ENCODE peak calls at places on chromosome 19, in six cellular contexts. C is OCI-LY7; Q is right cardiac atrium; B is stimulated activated CD8-positive, alpha-beta memory T cell treated with anti-CD3 and anti-CD28 coated beads, Interleukin-7, amount 100 ng/mL, for 1 hour; E is cerebellar cortex; Y is K562. V is an unnamed sample.

GRCh38 chr19:28705008-28705407 is 507.9 kb downstream of the UQCRFS1 start:
- DNase-seq in Q (no peak), C (peak; percentile 9), E (peak; percentile 17), Y (peak; percentile 18), B (no peak), V (no peak)

GRCh38 chr19:42515241-42515832 is 12.9 kb downstream of the CEACAM1 start:
- DNase-seq in Q (no peak), Y (no peak), B (no peak), E (no peak), C (no peak), V (no peak)

GRCh38 chr19:8454218-8454617 is 9.4 kb downstream of the HNRNPM start:
- DNase-seq in Y (no peak), C (no peak), Q (no peak), E (no peak), B (no peak), V (no peak)

GRCh38 chr19:35419046-35419445 is 29.0 kb upstream of the FFAR2 start:
- DNase-seq in B (no peak), Q (no peak), C (no peak), Y (no peak), E (no peak), V (no peak)

GRCh38 chr19:12774588-12775555 is at the start of gene HOOK2:
- DNase-seq in Y (peak; percentile 71), B (no peak), E (no peak), C (no peak), Q (peak; percentile 67), V (no peak)

GRCh38 chr19:36849701-36850645 is 703 bp upstream of the ZNF345 start:
- DNase-seq in Y (peak; percentile 43), E (peak; percentile 93), B (peak; percentile 70), Q (peak; percentile 94), C (peak; percentile 81), V (peak; percentile 80)

GRCh38 chr19:45515081-45515624 is 7.9 kb downstream of the VASP start:
- DNase-seq in Y (peak; percentile 38), C (peak; percentile 61), E (no peak), B (no peak), Q (peak; percentile 56), V (no peak)

GRCh38 chr19:55549500-55550320 is 4.4 kb upstream of the SBK3 start:
- DNase-seq in Y (no peak), C (peak; percentile 34), Q (no peak), B (no peak), E (peak; percentile 64), V (no peak)

GRCh38 chr19:18666784-18667183 is 16.7 kb upstream of the CRTC1 start:
- DNase-seq in Q (no peak), B (no peak), C (no peak), Y (no peak), E (no peak), V (no peak)

GRCh38 chr19:1304197-1304924 is 18.7 kb downstream of the EFNA2 start:
- DNase-seq in Q (no peak), B (no peak), Y (peak; percentile 36), E (no peak), C (no peak), V (no peak)

GRCh38 chr19:16078311-16078758 is 2.0 kb downstream of the TPM4 start:
- DNase-seq in B (no peak), E (no peak), Q (no peak), Y (no peak), C (peak; percentile 54), V (no peak)

GRCh38 chr19:54190942-54191670 is at the start of gene TSEN34:
- DNase-seq in B (peak; percentile 68), Q (peak; percentile 90), E (peak; percentile 28), C (peak; percentile 93), Y (peak; percentile 77), V (no peak)

GRCh38 chr19:17861542-17862402 is 2.1 kb downstream of the RPL18A start:
- DNase-seq in Y (peak; percentile 37), C (no peak), B (no peak), E (no peak), Q (no peak), V (no peak)

GRCh38 chr19:11378319-11379189 is 4.1 kb downstream of the SWSAP1 start:
- DNase-seq in B (no peak), C (peak; percentile 48), E (peak; percentile 62), Q (peak; percentile 52), Y (peak; percentile 47), V (no peak)

GRCh38 chr19:54158812-54159351 is 639 bp downstream of the LENG1 start:
- DNase-seq in Q (no peak), B (no peak), Y (no peak), E (no peak), C (peak; percentile 43), V (no peak)

GRCh38 chr19:44927746-44928145 is 13.3 kb downstream of the APOC1 start:
- DNase-seq in Y (no peak), E (no peak), B (no peak), C (no peak), Q (no peak), V (no peak)

V was measured in thoracic aorta.